ENCODE peak calls at places on chromosomes 12 and 14, in four cellular contexts. One of them, this sample, is unnamed.

GRCh38 chr14:74954232-74954946 is 1.0 kb downstream of the PGF start:
- DNase-seq in cardiac fibroblast: no peak
- DNase-seq in GM12864: no peak
- DNase-seq in DND-41: no peak
- DNase-seq in this sample: peak

GRCh38 chr14:36217732-36218131 is 41.2 kb upstream of the PTCSC3 start:
- DNase-seq in cardiac fibroblast: no peak
- DNase-seq in GM12864: no peak
- DNase-seq in DND-41: no peak
- DNase-seq in this sample: no peak

GRCh38 chr12:96578526-96579125 is 89.2 kb downstream of the CFAP54 start:
- DNase-seq in cardiac fibroblast: peak
- DNase-seq in DND-41: peak
- DNase-seq in GM12864: peak
- DNase-seq in this sample: peak

GRCh38 chr14:77059276-77059934 is 30.9 kb upstream of the IRF2BPL start:
- DNase-seq in DND-41: no peak
- DNase-seq in GM12864: no peak
- DNase-seq in cardiac fibroblast: peak
- DNase-seq in this sample: no peak

GRCh38 chr14:35877276-35877675 is 51.1 kb downstream of the BRMS1L start:
- DNase-seq in GM12864: no peak
- DNase-seq in cardiac fibroblast: peak
- DNase-seq in DND-41: no peak
- DNase-seq in this sample: no peak

GRCh38 chr12:24389394-24389793 is 439.9 kb upstream of the SOX5 start:
- DNase-seq in DND-41: no peak
- DNase-seq in cardiac fibroblast: no peak
- DNase-seq in GM12864: no peak
- DNase-seq in this sample: no peak

GRCh38 chr12:115998119-115998633 is 279.3 kb downstream of the MED13L start:
- DNase-seq in GM12864: peak
- DNase-seq in cardiac fibroblast: peak
- DNase-seq in DND-41: peak
- DNase-seq in this sample: peak

GRCh38 chr12:116015525-116015924 is 262.0 kb downstream of the MED13L start:
- DNase-seq in DND-41: no peak
- DNase-seq in GM12864: no peak
- DNase-seq in cardiac fibroblast: peak
- DNase-seq in this sample: no peak

GRCh38 chr14:54465654-54466053 is 23.1 kb downstream of the GMFB start:
- DNase-seq in GM12864: no peak
- DNase-seq in DND-41: no peak
- DNase-seq in cardiac fibroblast: no peak
- DNase-seq in this sample: no peak

GRCh38 chr12:4307593-4308333 is 13.2 kb upstream of the TIGAR start:
- DNase-seq in DND-41: peak
- DNase-seq in cardiac fibroblast: peak
- DNase-seq in GM12864: no peak
- DNase-seq in this sample: peak

GRCh38 chr12:26205298-26205697 is 9.9 kb downstream of the SSPN start:
- DNase-seq in DND-41: no peak
- DNase-seq in GM12864: no peak
- DNase-seq in cardiac fibroblast: no peak
- DNase-seq in this sample: no peak

GRCh38 chr14:48473944-48474343 is 798.5 kb upstream of the MDGA2 start:
- DNase-seq in cardiac fibroblast: no peak
- DNase-seq in GM12864: no peak
- DNase-seq in DND-41: no peak
- DNase-seq in this sample: no peak

GRCh38 chr12:65998536-65999530 is 131.7 kb downstream of the LLPH start:
- DNase-seq in cardiac fibroblast: peak
- DNase-seq in GM12864: no peak
- DNase-seq in DND-41: no peak
- DNase-seq in this sample: no peak

GRCh38 chr12:105640780-105641179 is 310.3 kb downstream of the C12orf75 start:
- DNase-seq in GM12864: no peak
- DNase-seq in DND-41: no peak
- DNase-seq in cardiac fibroblast: no peak
- DNase-seq in this sample: no peak

GRCh38 chr14:100767003-100767787 is 40.5 kb downstream of the DLK1 start:
- DNase-seq in cardiac fibroblast: no peak
- DNase-seq in GM12864: no peak
- DNase-seq in DND-41: no peak
- DNase-seq in this sample: no peak

GRCh38 chr14:93267149-93267711 is 60.2 kb downstream of the UBR7 start:
- DNase-seq in cardiac fibroblast: no peak
- DNase-seq in DND-41: no peak
- DNase-seq in GM12864: no peak
- DNase-seq in this sample: no peak

GRCh38 chr12:110578522-110579238 is 4.4 kb downstream of the PPTC7 start:
- DNase-seq in cardiac fibroblast: no peak
- DNase-seq in DND-41: no peak
- DNase-seq in GM12864: no peak
- DNase-seq in this sample: no peak

GRCh38 chr12:4302881-4303280 is 18.1 kb upstream of the TIGAR start:
- DNase-seq in GM12864: no peak
- DNase-seq in DND-41: no peak
- DNase-seq in cardiac fibroblast: no peak
- DNase-seq in this sample: no peak

GRCh38 chr14:64968651-64969050 is 3.5 kb downstream of the RAB15 start:
- DNase-seq in GM12864: no peak
- DNase-seq in cardiac fibroblast: no peak
- DNase-seq in DND-41: no peak
- DNase-seq in this sample: no peak

DNA sequence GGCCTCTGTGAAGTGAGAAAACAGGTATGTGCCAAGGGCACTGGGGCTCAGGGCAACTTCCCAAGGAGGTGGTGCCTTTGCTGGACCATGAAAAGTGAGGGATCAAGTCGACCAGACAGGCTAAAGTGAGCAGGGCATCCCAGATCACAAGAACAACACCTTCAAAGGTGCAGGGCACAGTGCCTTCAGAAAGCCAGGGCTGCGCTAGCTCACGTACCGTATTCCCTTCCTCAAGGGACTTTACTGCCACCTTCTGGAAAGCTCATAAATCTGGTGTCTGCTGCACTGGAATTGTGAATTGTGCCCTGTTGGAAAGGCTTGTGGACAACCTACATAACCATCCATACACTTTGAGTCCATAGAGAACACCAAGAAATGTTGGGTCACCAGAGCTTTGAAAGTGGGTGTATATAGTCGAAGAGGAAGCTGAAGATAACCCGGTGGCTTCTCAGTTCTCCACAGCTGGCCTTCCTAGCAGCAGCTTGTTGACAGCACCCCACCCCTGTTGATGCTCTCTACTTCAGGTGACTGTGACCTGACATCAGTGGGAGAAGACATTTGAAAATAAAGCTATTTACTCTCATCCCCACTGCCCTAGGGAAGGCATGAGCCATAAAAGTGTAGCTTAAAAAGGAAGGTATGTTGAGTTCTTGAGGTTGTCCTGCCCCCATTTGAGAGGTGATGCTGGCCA is 24.5 kb downstream of the FIGNL2 start:
- DNase-seq in GM12864: no peak
- DNase-seq in cardiac fibroblast: peak
- DNase-seq in DND-41: peak
- DNase-seq in this sample: no peak
- TF ChIP-seq CTCF in GM12864: peak
- TF ChIP-seq CTCF in cardiac fibroblast: peak
- TF ChIP-seq CTCF in DND-41: peak
- TF ChIP-seq CTCF in this sample: no peak

GRCh38 chr12:15789215-15790171 is at the start of gene EPS8:
- DNase-seq in DND-41: no peak
- DNase-seq in cardiac fibroblast: peak
- DNase-seq in GM12864: peak
- DNase-seq in this sample: peak
- TF ChIP-seq CTCF in DND-41: no peak
- TF ChIP-seq CTCF in cardiac fibroblast: no peak
- TF ChIP-seq CTCF in GM12864: no peak
- TF ChIP-seq CTCF in this sample: no peak

GRCh38 chr12:93738199-93739058 is 61.3 kb downstream of the CRADD start:
- DNase-seq in cardiac fibroblast: peak
- DNase-seq in DND-41: no peak
- DNase-seq in GM12864: no peak
- DNase-seq in this sample: no peak
- TF ChIP-seq CTCF in cardiac fibroblast: no peak
- TF ChIP-seq CTCF in DND-41: no peak
- TF ChIP-seq CTCF in GM12864: no peak
- TF ChIP-seq CTCF in this sample: no peak

GRCh38 chr12:93894391-93895095 is 217.4 kb downstream of the CRADD start:
- DNase-seq in DND-41: peak
- DNase-seq in GM12864: no peak
- DNase-seq in cardiac fibroblast: peak
- DNase-seq in this sample: peak

GRCh38 chr12:93888964-93889363 is 211.8 kb downstream of the CRADD start:
- DNase-seq in cardiac fibroblast: no peak
- DNase-seq in DND-41: no peak
- DNase-seq in GM12864: no peak
- DNase-seq in this sample: no peak

GRCh38 chr12:93889516-93890202 is 212.5 kb downstream of the CRADD start:
- DNase-seq in DND-41: no peak
- DNase-seq in GM12864: no peak
- DNase-seq in cardiac fibroblast: no peak
- DNase-seq in this sample: no peak

GRCh38 chr12:93895096-93895460 is 217.9 kb downstream of the CRADD start:
- DNase-seq in GM12864: no peak
- DNase-seq in DND-41: peak
- DNase-seq in cardiac fibroblast: peak
- DNase-seq in this sample: no peak

GRCh38 chr12:93892431-93893210 is 215.4 kb downstream of the CRADD start:
- DNase-seq in GM12864: no peak
- DNase-seq in cardiac fibroblast: no peak
- DNase-seq in DND-41: no peak
- DNase-seq in this sample: peak
- TF ChIP-seq CTCF in GM12864: no peak
- TF ChIP-seq CTCF in cardiac fibroblast: no peak
- TF ChIP-seq CTCF in DND-41: no peak
- TF ChIP-seq CTCF in this sample: no peak

GRCh38 chr12:112190626-112191025 is 65.3 kb downstream of the TRAFD1 start:
- DNase-seq in DND-41: no peak
- DNase-seq in cardiac fibroblast: no peak
- DNase-seq in GM12864: no peak
- DNase-seq in this sample: no peak

GRCh38 chr12:112191840-112192321 is 66.5 kb downstream of the TRAFD1 start:
- DNase-seq in cardiac fibroblast: peak
- DNase-seq in DND-41: no peak
- DNase-seq in GM12864: no peak
- DNase-seq in this sample: no peak

GRCh38 chr12:112191201-112191600 is 65.8 kb downstream of the TRAFD1 start:
- DNase-seq in DND-41: no peak
- DNase-seq in cardiac fibroblast: no peak
- DNase-seq in GM12864: no peak
- DNase-seq in this sample: no peak

GRCh38 chr12:112194601-112195247 is 69.4 kb downstream of the TRAFD1 start:
- DNase-seq in GM12864: no peak
- DNase-seq in DND-41: no peak
- DNase-seq in cardiac fibroblast: no peak
- DNase-seq in this sample: no peak

DNA sequence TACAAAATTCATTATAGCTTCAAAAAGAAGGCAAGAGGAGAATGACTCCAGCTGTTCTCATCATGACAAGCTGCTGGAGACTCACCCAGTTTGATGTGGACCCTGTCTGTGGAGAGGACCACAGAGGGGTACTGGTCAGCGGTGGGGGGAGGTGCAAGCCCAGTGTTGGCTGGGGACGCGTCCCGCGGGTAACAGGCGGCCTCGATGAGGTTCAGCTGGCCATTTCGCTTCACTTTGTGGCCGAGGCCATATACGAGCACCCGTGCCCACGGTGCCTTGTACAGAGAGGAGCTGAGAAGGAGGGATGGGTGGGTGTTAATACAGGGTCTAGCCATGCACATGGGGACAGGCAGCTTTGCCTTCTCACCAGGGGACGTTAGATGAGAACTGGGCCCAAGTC is 67.1 kb downstream of the TRAFD1 start:
- DNase-seq in cardiac fibroblast: no peak
- DNase-seq in DND-41: no peak
- DNase-seq in GM12864: no peak
- DNase-seq in this sample: no peak
- TF ChIP-seq CTCF in cardiac fibroblast: no peak
- TF ChIP-seq CTCF in DND-41: no peak
- TF ChIP-seq CTCF in GM12864: no peak
- TF ChIP-seq CTCF in this sample: no peak

DNA sequence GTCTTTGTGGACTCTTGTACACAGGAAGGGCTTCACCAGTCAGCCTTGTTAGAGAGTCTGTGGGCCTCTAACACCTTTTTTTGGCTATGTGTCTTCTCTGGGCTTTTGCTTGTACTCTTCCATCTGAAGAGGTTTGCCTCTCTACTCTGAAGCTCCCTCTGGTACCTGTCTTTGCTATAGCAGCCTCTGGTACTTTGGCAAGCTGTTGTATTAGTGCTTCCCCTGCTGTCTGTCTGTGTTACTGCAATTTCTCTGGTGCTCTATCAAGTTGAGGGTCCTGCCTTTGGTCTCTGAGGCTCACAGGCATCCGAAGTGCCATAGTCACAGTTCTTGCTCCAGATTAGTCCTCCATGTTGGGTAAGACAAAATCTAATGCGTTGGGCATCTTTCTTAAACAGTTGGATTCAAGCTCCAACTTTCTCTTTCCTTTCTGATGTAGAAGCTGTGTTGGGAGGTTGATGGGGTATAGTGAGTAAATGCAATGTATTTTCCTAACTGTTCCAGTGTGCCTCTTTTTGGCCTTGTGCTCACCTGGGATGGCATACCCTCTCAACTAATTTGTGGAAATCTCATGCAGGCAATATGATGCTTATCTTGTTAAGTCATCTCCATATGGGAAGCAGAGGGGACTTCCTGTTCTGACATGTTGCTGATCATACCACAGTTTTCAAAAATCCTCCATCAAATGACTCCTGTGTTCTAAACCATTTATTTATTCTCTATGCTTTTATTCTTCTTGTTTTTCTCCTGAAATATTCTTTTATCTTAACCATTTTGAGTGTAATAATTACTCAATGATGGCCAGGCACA is 88.8 kb downstream of the ATF7IP start:
- DNase-seq in GM12864: peak
- DNase-seq in cardiac fibroblast: peak
- DNase-seq in DND-41: peak
- DNase-seq in this sample: peak
- TF ChIP-seq CTCF in GM12864: peak
- TF ChIP-seq CTCF in cardiac fibroblast: peak
- TF ChIP-seq CTCF in DND-41: peak
- TF ChIP-seq CTCF in this sample: peak

This sample was measured in nephron progenitor cell.